ENCODE peak calls at places on chromosomes 5 and 9, in ten cellular contexts. I, D, X, T, U, H, Z, E, S and G are unnamed samples.

GRCh38 chr5:132828846-132829494 is 1.5 kb downstream of the SHROOM1 start:
- DNase-seq in E (no peak), I (no peak), T (no peak), U (no peak), H (no peak), S (no peak), Z (no peak), D (no peak), X (no peak), G (no peak)

GRCh38 chr5:124645396-124645795 is 101.0 kb downstream of the ZNF608 start:
- DNase-seq in Z (no peak), U (no peak), H (no peak), S (no peak), X (no peak), D (peak; percentile 58), I (no peak), T (no peak), E (no peak), G (no peak)

GRCh38 chr5:33491941-33492340 is 51.2 kb downstream of the TARS1 start:
- DNase-seq in S (no peak), X (no peak), H (peak; percentile 19), I (no peak), D (no peak), Z (no peak), E (no peak), U (no peak), T (no peak), G (no peak)

GRCh38 chr9:137470785-137471184 is 11.7 kb upstream of the NSMF start:
- DNase-seq in U (no peak), D (peak; percentile 78), X (no peak), T (no peak), I (no peak), Z (no peak), E (no peak), H (no peak), S (no peak), G (no peak)

GRCh38 chr5:180136661-180137381 is 65.3 kb upstream of the RNF130 start:
- DNase-seq in U (no peak), S (no peak), T (no peak), I (no peak), H (no peak), Z (no peak), E (no peak), X (no peak), D (no peak), G (no peak)

GRCh38 chr5:143030349-143030748 is 260.2 kb downstream of the ARHGAP26 start:
- DNase-seq in S (no peak), I (no peak), Z (no peak), E (peak; percentile 45), T (no peak), X (no peak), H (no peak), D (no peak), U (no peak), G (no peak)

GRCh38 chr9:131660466-131661405 is 79.1 kb downstream of the RAPGEF1 start:
- DNase-seq in I (no peak), E (no peak), H (no peak), S (no peak), U (no peak), D (no peak), X (no peak), T (no peak), Z (no peak), G (no peak)

GRCh38 chr9:88776717-88777497 is 214.4 kb upstream of the S1PR3 start:
- DNase-seq in U (no peak), S (no peak), Z (no peak), H (peak; percentile 88), T (no peak), D (no peak), I (no peak), E (peak; percentile 12), X (no peak), G (no peak)

GRCh38 chr5:127892467-127893207 is 189.4 kb downstream of the CCDC192 start:
- DNase-seq in U (no peak), H (no peak), E (no peak), T (no peak), Z (no peak), S (no peak), D (no peak), X (no peak), I (no peak), G (no peak)

GRCh38 chr9:128286435-128286834 is 10.4 kb downstream of the SWI5 start:
- DNase-seq in T (no peak), I (no peak), X (no peak), D (no peak), E (no peak), S (no peak), Z (no peak), H (no peak), U (no peak), G (no peak)